ENCODE peak calls at places on chromosomes 2 and 18, in seven cellular contexts. N is body of pancreas; O is ELR; T is effector CD4-positive, alpha-beta T cell; B is left lung; H is psoas muscle; Z is right cardiac atrium. F is an unnamed sample.
A peak's percentile ranks its signal among the peaks of the same experiment; 100 is the strongest.

GRCh38 chr18:77087391-77088141 is 45.0 kb downstream of the MBP start:
- DNase-seq in H (peak; percentile 64), N (no peak), O (no peak), T (no peak), Z (no peak), B (no peak), F (peak; percentile 70)

GRCh38 chr2:39469807-39470206 is 32.7 kb upstream of the MAP4K3 start:
- DNase-seq in H (no peak), B (no peak), O (peak; percentile 68), T (no peak), Z (no peak), N (peak; percentile 37), F (peak; percentile 33)

GRCh38 chr2:72027426-72028161 is 120.1 kb downstream of the CYP26B1 start:
- DNase-seq in Z (no peak), O (peak; percentile 13), N (no peak), H (no peak), B (no peak), T (no peak), F (no peak)

GRCh38 chr2:77649856-77650255 is 127.7 kb upstream of the LRRTM4 start:
- DNase-seq in O (no peak), H (no peak), T (no peak), N (no peak), Z (no peak), B (no peak), F (no peak)

GRCh38 chr2:16487686-16488085 is 177.9 kb downstream of the CYRIA start:
- DNase-seq in Z (no peak), N (peak; percentile 62), H (no peak), B (no peak), O (no peak), T (no peak), F (peak; percentile 11)

GRCh38 chr2:240579771-240580614 is 6.5 kb upstream of the CAPN10 start:
- DNase-seq in B (peak; percentile 80), Z (peak; percentile 71), H (peak; percentile 60), N (peak; percentile 85), T (peak; percentile 74), O (peak; percentile 92), F (peak; percentile 80)

GRCh38 chr2:161981016-161981415 is 93.0 kb downstream of the DPP4 start:
- DNase-seq in H (no peak), Z (no peak), O (no peak), T (no peak), B (no peak), N (no peak), F (no peak)

GRCh38 chr18:39485696-39486095 is 1920.1 kb upstream of the CELF4 start:
- DNase-seq in Z (no peak), O (peak; percentile 39), T (no peak), B (no peak), H (no peak), N (no peak), F (no peak)

GRCh38 chr18:12361770-12362378 is 15.2 kb downstream of the AFG3L2 start:
- DNase-seq in H (no peak), Z (peak; percentile 42), O (peak; percentile 15), B (no peak), T (no peak), N (no peak), F (no peak)

GRCh38 chr18:63591725-63592124 is 4.6 kb downstream of the SERPINB13 start:
- DNase-seq in H (no peak), Z (no peak), O (peak; percentile 61), B (no peak), N (no peak), T (no peak), F (no peak)

GRCh38 chr2:185044323-185044874 is 446.1 kb downstream of the ZNF804A start:
- DNase-seq in N (no peak), T (no peak), B (no peak), Z (no peak), H (peak; percentile 7), O (no peak), F (no peak)

GRCh38 chr2:240643093-240643810 is 18.0 kb downstream of the GPR35 start:
- DNase-seq in Z (no peak), O (no peak), N (no peak), T (no peak), H (no peak), B (peak; percentile 25), F (no peak)

GRCh38 chr2:65404988-65405697 is 27.3 kb downstream of the SPRED2 start:
- DNase-seq in O (no peak), Z (no peak), T (no peak), N (no peak), B (no peak), H (no peak), F (no peak)

GRCh38 chr2:68832161-68832869 is 38.9 kb downstream of the BMP10 start:
- DNase-seq in T (no peak), O (peak; percentile 60), H (peak; percentile 64), B (peak; percentile 85), N (peak; percentile 74), Z (peak; percentile 74), F (peak; percentile 54)

F was measured in mucosa of descending colon.